ENCODE peak calls at places on chromosomes 16 and 17, in six cellular contexts. B, W, L, X, P and K are unnamed samples. For H3K9me3, the result is how much of the 10 kb centered on the place peaks cover.

GRCh38 chr16:88639231-88640038 is 1.1 kb downstream of the IL17C start:
- DNase-seq in P (no peak), W (no peak), X (no peak), L (no peak), B (peak), K (no peak)

GRCh38 chr16:17743158-17743557 is 272.4 kb upstream of the XYLT1 start:
- DNase-seq in X (no peak), L (no peak), W (no peak), B (no peak), P (no peak), K (no peak)

GRCh38 chr17:26792486-26792885 is 501.4 kb upstream of the WSB1 start:
- DNase-seq in W (no peak), P (peak), X (no peak), L (no peak), B (no peak), K (no peak)

GRCh38 chr16:20409398-20410152 is at the start of gene ACSM5:
- DNase-seq in P (no peak), X (no peak), L (peak), W (no peak), B (peak), K (no peak)

GRCh38 chr17:50689251-50689650 is 18.5 kb downstream of the ANKRD40 start:
- DNase-seq in L (no peak), B (no peak), W (no peak), X (no peak), P (peak), K (no peak)

GRCh38 chr16:19304670-19305240 is 19.2 kb downstream of the CLEC19A start:
- DNase-seq in L (no peak), W (no peak), P (no peak), X (no peak), B (no peak), K (no peak)

GRCh38 chr16:56866955-56867830 is 2.2 kb downstream of the SLC12A3 start:
- DNase-seq in X (peak), P (peak), W (no peak), L (no peak), B (peak), K (peak)

GRCh38 chr17:57834146-57834741 is 15.6 kb downstream of the MRPS23 start:
- DNase-seq in B (no peak), W (no peak), P (no peak), L (peak), X (no peak), K (no peak)

GRCh38 chr17:33292184-33292980 is 713 bp downstream of the ASIC2 start:
- DNase-seq in L (no peak), X (no peak), W (no peak), P (peak), B (peak), K (no peak)

GRCh38 chr16:64975821-64976220 is 146.0 kb downstream of the CDH11 start:
- DNase-seq in X (no peak), L (no peak), B (no peak), P (no peak), W (no peak), K (no peak)

GRCh38 chr16:72173997-72174396 is 2.0 kb upstream of the PMFBP1 start:
- DNase-seq in X (no peak), P (no peak), L (no peak), B (no peak), W (no peak), K (no peak)

GRCh38 chr16:76955629-76956028 is 235.4 kb upstream of the MON1B start:
- DNase-seq in W (no peak), B (no peak), X (no peak), L (no peak), P (peak), K (no peak)

GRCh38 chr17:82587234-82588086 is 60.8 kb downstream of the WDR45B start:
- DNase-seq in L (no peak), B (no peak), X (no peak), P (no peak), W (no peak), K (no peak)

GRCh38 chr16:75148311-75149195 is at the start of gene ZFP1:
- DNase-seq in B (peak), P (peak), X (peak), L (peak), W (peak), K (peak)

GRCh38 chr16:65200857-65201256 is 79.0 kb upstream of the CDH11 start:
- DNase-seq in X (no peak), B (no peak), L (no peak), W (no peak), P (peak), K (no peak)

GRCh38 chr17:17391575-17392370 is 85.0 kb upstream of the MED9 start:
- DNase-seq in L (no peak), P (no peak), W (peak), B (peak), X (peak), K (peak)

GRCh38 chr17:57286372-57287105 is 30.2 kb downstream of the MSI2 start:
- DNase-seq in L (no peak), W (no peak), B (no peak), P (no peak), X (no peak), K (no peak)

GRCh38 chr17:3033248-3033640 is 30.2 kb downstream of the OR1D5 start:
- DNase-seq in X (no peak), L (no peak), P (no peak), B (no peak), W (no peak), K (no peak)

GRCh38 chr16:79036541-79036940 is 564.0 kb downstream of the MAF start:
- DNase-seq in W (no peak), B (no peak), P (no peak), L (no peak), X (no peak), K (no peak)

GRCh38 chr16:56388209-56388608 is 37.1 kb downstream of the AMFR start:
- DNase-seq in B (no peak), P (peak), L (no peak), W (no peak), X (no peak), K (no peak)

GRCh38 chr17:49031965-49032928 is 35.1 kb downstream of the IGF2BP1 start:
- DNase-seq in W (no peak), P (peak), B (peak), X (peak), L (no peak), K (no peak)

GRCh38 chr17:57484081-57484666 is 227.9 kb downstream of the MSI2 start:
- DNase-seq in P (no peak), W (no peak), X (no peak), L (no peak), B (no peak), K (no peak)

GRCh38 chr17:13725286-13725990 is 123.7 kb upstream of the HS3ST3A1 start:
- DNase-seq in X (no peak), P (peak), L (no peak), B (no peak), W (no peak), K (no peak)

DNA sequence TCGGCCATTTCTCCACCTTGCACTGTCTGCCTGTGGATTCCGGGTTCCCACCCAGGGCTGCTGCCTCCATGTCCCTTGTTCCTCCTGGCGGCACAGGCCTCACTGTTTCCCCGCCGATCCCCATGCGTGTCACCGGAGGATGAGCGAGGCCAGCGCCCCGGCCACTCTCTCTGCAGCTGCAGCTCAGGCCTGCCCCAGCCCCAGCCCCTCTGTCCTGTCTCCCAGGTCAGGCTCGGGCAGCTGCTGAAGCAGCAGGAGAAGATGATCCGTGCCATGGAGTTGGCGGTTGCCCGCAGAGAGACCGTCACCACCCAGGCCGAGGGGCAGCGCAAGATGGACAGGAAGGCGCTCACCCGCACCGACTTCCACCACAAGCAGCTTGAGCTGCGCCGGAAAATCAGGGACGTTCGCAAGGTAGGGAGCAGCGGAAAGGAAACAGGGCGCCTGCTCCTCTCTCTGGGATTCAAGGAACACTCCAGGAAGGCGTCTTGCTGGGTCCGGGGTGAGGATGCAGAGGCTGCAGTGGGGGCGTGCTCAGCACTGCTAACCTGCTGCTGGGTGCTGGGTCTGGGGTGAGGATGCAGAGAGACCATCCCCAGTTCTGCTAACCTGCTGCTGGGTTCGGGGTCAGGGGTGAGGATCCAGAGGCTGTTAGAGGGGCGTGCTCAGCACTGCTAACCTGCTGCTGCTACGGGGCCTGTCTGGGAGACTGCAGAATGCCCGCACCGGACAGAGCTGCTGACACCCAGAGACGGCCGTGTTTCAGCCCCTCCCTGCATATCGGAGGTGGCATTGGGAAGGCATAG is 6.1 kb upstream of the GAA start:
- DNase-seq in W (no peak), L (no peak), X (no peak), B (no peak), P (no peak), K (no peak)
- H3K9me3 ChIP-seq in W (under half), L (under half), X (under half), B (under half), P (under half), K (under half)

DNA sequence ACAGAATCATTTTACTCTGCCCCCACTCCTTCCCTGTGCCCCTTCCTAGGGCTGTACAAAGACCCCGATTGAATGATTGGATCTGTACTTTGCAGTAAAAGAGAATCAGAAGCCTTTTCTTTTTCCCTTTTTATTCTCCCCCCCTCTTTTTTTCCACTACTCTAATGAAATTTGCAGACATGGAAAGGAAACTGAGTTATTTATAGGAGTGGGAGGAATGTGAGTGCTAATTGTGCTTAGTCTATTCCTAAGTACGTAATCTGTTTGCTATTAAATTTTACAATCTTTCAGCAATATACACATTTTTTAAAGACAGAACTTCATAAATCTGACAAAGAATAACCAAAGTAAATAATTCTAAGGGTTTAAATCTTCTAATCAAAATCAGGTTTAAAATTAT is 314.3 kb downstream of the MAP2K6 start:
- DNase-seq in B (no peak), L (no peak), X (no peak), W (no peak), P (no peak), K (no peak)
- H3K9me3 ChIP-seq in B (under half), L (under half), X (under half), W (under half), P (under half), K (under half)

DNA sequence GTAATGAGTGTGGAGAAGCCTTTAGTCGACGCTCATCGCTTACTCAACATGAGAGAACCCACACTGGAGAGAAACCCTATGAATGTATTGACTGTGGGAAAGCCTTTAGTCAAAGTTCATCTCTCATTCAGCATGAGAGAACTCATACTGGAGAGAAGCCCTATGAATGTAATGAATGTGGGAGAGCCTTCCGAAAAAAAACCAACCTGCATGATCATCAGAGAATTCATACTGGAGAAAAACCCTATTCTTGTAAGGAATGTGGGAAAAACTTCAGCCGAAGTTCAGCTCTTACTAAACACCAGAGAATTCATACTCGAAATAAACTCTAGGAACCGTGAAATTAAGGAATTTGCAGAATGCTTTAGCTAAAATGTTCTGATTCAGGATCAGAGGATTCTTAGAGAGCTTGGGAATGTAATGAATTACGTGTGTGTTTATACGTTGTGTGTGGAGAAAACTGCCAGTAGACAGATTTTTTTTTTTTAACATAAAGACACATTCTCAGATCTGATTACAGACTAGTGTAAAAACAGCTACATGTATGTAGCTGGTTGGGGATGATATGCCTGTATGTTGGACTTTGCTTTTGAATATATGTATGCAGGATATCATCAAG is 25.4 kb downstream of the ZFP90 start:
- DNase-seq in P (peak), B (no peak), W (no peak), L (no peak), X (peak), K (no peak)
- H3K9me3 ChIP-seq in P (under half), B (half or more), W (half or more), L (half or more), X (half or more), K (under half)

DNA sequence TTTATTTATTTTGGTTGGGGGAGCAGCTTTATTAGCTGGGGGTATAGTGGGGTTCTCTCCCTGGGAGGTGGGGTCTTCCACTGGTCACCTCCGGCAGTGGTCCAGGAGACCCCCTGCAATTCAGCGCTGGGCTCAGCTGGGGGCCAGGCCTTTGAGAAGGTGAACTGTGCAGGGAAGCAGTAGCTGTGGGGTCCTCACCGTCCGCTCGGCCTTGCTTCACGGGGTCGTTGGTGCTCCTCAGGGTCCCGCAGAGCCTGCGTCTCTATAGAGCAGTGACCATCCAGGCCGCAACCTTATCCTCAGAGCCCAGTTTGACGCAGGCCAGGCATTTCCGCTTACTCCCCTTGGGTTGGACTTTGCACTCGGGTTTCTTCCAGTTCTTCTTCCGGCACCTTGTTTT is 1954.7 kb downstream of the TP53TG3F start:
- DNase-seq in B (no peak), X (no peak), W (no peak), L (no peak), P (no peak), K (no peak)
- H3K9me3 ChIP-seq in B (under half), X (under half), W (under half), L (under half), P (under half), K (under half)

GRCh38 chr16:35573407-35573806 is 2114.0 kb downstream of the TP53TG3F start:
- DNase-seq in B (no peak), P (no peak), L (no peak), X (no peak), W (no peak), K (no peak)
- H3K9me3 ChIP-seq in B (under half), P (under half), L (under half), X (under half), W (under half), K (under half)